ENCODE peak calls at places on chromosomes 7 and 10, in six cellular contexts. D is HepG2, U is GM12891, N is GM12878, P is K562, G is H1. K is an unnamed sample.
A peak's percentile ranks its signal among the peaks of the same experiment; 100 is the strongest.

GRCh38 chr10:102945449-102945848 is 27.4 kb downstream of the CNNM2 start:
- DNase-seq in G (no peak), P (no peak), N (no peak), D (no peak), U (no peak), K (no peak)

GRCh38 chr10:58723977-58724376 is 211.3 kb downstream of the BICC1 start:
- DNase-seq in P (no peak), U (no peak), G (no peak), N (no peak), D (no peak), K (no peak)

GRCh38 chr10:77949167-77949566 is 22.6 kb upstream of the DLG5 start:
- DNase-seq in N (no peak), P (no peak), D (no peak), U (no peak), G (peak; percentile 82), K (no peak)

GRCh38 chr7:140062118-140062527 is 628 bp downstream of the PARP12 start:
- DNase-seq in U (no peak), P (peak; percentile 74), N (no peak), G (no peak), D (no peak), K (peak; percentile 28)

GRCh38 chr7:137453356-137453755 is 109.8 kb upstream of the PTN start:
- DNase-seq in G (no peak), P (no peak), D (no peak), N (no peak), U (no peak), K (no peak)

GRCh38 chr10:17290226-17290625 is 62.2 kb downstream of the VIM start:
- DNase-seq in D (no peak), U (no peak), G (no peak), P (peak; percentile 21), N (no peak), K (no peak)

GRCh38 chr7:1755783-1756626 is 85.9 kb downstream of the ELFN1 start:
- DNase-seq in N (no peak), D (no peak), U (no peak), P (no peak), G (no peak), K (no peak)

GRCh38 chr7:117830422-117830954 is 42.8 kb downstream of the CTTNBP2 start:
- DNase-seq in P (no peak), D (no peak), G (no peak), N (no peak), U (no peak), K (no peak)

GRCh38 chr10:13536674-13537366 is 8.0 kb upstream of the BEND7 start:
- DNase-seq in D (peak; percentile 65), N (peak; percentile 16), U (peak; percentile 35), G (peak; percentile 66), P (peak; percentile 44), K (no peak)

GRCh38 chr10:11404931-11405330 is 206.5 kb downstream of the USP6NL start:
- DNase-seq in G (no peak), N (no peak), P (no peak), D (no peak), U (no peak), K (no peak)

GRCh38 chr7:1368682-1369571 is 90.3 kb downstream of the MICALL2 start:
- DNase-seq in N (no peak), U (peak; percentile 75), G (peak; percentile 81), D (peak; percentile 10), P (peak; percentile 100), K (peak; percentile 58)

GRCh38 chr10:25600651-25601050 is 333.4 kb upstream of the MYO3A start:
- DNase-seq in N (no peak), P (no peak), G (no peak), U (no peak), D (no peak), K (no peak)

GRCh38 chr10:43881657-43882056 is 233.0 kb upstream of the ZNF32 start:
- DNase-seq in U (no peak), G (no peak), D (no peak), N (no peak), P (no peak), K (no peak)

GRCh38 chr7:112132123-112132694 is 74.0 kb downstream of the DOCK4 start:
- DNase-seq in D (peak; percentile 69), N (no peak), P (no peak), U (no peak), G (no peak), K (no peak)

GRCh38 chr7:102024005-102024768 is 206.8 kb downstream of the CUX1 start:
- DNase-seq in N (no peak), P (no peak), G (no peak), U (no peak), D (peak; percentile 10), K (no peak)

GRCh38 chr7:44970521-44971051 is 8.2 kb downstream of the MYO1G start:
- DNase-seq in U (no peak), D (no peak), N (no peak), P (no peak), G (no peak), K (no peak)

DNA sequence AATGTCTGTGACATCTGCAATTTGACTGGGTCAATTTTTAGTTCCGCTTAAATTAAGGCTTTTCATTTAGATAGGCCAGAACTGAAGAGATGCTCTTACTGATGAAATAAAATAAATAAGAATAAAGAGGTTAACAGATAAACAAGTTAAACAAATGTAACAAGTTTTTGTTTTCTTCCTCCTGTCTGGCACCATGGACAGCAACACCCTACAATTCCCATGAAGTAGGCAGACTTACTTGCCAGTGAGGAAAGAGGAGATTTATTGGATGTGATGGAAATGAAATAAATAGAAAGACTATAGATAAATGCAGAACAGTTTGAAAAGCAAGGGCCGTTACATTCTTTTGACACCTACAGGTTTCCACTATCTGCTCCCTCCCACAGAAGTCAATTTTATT is 118.5 kb downstream of the AMPH start:
- DNase-seq in P (no peak), D (no peak), U (no peak), G (no peak), N (no peak), K (no peak)
- TF ChIP-seq TAF1 in P (no peak), D (no peak), U (no peak), G (no peak), N (no peak), K (no peak)

DNA sequence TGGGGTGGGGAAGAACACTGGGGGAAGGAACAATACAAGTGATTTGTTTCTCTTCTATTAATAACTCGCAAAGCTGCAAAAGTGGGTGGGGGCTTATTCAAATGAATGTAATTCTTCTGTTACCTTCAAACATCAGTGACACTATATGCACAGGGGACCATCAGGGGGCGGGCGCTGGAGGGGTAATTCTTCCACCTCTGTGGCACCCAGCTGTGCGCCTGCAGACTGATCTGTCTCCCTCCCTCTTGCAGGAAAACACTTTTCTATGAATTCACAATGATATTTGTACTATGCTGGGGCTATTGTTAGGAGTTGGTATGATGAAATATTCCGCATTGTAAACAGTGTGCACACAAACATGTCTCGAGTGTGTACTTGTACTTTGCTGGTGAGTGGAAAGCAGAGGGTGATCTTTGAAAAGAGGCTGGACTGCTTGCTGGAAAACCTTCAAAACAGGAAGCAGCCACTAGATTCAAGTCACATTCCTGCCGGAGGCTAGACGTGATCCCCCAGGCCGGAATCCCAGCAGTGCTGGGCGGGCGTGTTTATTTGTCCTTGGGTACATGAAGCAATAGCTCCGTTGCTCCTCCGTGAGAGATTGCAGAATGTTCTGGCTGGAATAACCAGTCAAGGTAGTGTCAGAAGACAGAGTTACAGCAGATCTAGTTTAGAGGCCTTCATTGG is 15.8 kb upstream of the BNIP3 start:
- DNase-seq in N (no peak), D (peak; percentile 92), P (no peak), U (no peak), G (no peak), K (no peak)
- TF ChIP-seq POLR2A in N (no peak), D (no peak), P (no peak), U (no peak), G (no peak), K (no peak)

GRCh38 chr7:30795161-30795943 is 24.1 kb downstream of the MINDY4 start:
- DNase-seq in G (no peak), P (no peak), D (no peak), U (no peak), N (no peak), K (no peak)

GRCh38 chr7:30797294-30798040 is 26.2 kb downstream of the MINDY4 start:
- DNase-seq in N (no peak), U (no peak), P (no peak), D (no peak), G (no peak), K (no peak)

GRCh38 chr7:30799206-30799975 is 28.2 kb downstream of the MINDY4 start:
- DNase-seq in G (no peak), U (peak; percentile 37), P (no peak), D (no peak), N (peak; percentile 84), K (peak; percentile 44)

GRCh38 chr7:30799976-30800661 is 28.9 kb downstream of the MINDY4 start:
- DNase-seq in U (no peak), P (no peak), N (no peak), G (no peak), D (no peak), K (no peak)

DNA sequence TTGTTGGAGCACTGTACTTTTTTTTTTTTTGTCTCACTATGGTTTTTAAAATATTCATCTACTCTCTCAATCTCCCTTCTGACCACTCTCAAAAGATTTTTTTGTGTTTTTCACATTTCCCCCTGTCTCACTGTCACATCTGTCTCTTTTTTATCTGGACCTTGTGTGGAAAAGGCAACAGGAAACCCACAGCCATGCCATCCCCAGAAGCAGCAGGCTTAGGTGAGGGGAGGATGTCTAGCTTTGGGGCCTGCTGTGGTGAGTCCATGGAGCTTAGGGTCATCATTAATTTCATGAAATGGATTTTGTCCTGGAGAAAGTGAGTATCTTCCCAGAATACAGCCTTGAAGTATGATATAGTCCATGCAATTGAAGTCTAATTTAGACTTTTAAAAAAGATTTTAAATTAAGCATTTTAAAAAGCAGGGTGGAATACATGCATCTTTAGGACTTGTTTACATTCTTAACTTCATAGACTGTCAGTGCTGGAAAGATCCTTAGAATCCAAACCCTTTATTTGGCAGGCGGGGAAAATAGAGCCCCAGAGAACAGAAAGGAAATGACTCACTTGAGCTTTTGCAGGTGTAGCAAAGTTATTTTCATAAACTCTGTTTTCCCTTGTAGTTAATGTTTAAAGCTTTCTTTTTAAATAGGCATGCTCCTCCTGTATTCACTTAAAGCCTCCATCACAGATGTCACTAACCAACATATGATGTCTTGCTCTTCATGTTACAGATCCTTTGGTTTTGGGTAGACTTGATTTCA is 25.1 kb downstream of the MINDY4 start:
- DNase-seq in D (no peak), U (no peak), G (no peak), N (no peak), P (no peak), K (no peak)
- TF ChIP-seq POLR2AphosphoS5 in D (no peak), U (no peak), G (no peak), N (no peak), P (no peak), K (no peak)

GRCh38 chr10:33899578-33900531 is 565.4 kb upstream of the NRP1 start:
- DNase-seq in D (peak; percentile 55), P (no peak), G (no peak), N (no peak), U (no peak), K (no peak)

GRCh38 chr10:33901166-33901565 is 566.7 kb upstream of the NRP1 start:
- DNase-seq in N (no peak), D (no peak), U (no peak), P (no peak), G (no peak), K (no peak)

GRCh38 chr10:33897255-33897893 is 562.9 kb upstream of the NRP1 start:
- DNase-seq in P (no peak), U (no peak), D (no peak), N (no peak), G (no peak), K (no peak)

DNA sequence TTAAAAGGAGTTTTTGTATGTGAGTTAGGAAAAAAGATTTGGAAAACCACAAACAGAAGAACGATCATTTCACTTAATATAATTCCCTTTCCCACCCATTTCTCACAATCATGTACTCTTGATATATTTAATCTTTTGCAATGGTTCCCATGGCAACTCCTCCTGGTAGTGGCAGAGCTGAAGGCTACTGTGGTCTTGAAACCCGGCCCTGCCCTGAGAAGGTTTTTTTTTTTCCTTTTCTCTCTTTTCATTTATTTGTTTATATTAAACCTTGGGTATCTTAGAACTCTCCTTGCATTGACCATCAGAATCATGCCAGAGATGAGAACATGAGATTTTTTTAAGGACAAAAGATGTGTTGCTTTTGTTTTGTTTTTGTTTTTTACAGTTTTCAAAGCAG is 566.1 kb upstream of the NRP1 start:
- DNase-seq in P (no peak), N (no peak), G (no peak), D (no peak), U (no peak), K (no peak)
- TF ChIP-seq TAF1 in P (no peak), N (no peak), G (no peak), D (no peak), U (no peak), K (no peak)

K was measured in GM12892.